ENCODE peak calls at places on chromosomes 5 and 9, in ten cellular contexts. G is stomach, L is HepG2, N is tibial nerve, Q is A549, O is sigmoid colon, M is K562, U is ovary, Z is suprapubic skin, F is upper lobe of left lung. H is an unnamed sample.

GRCh38 chr9:28014212-28014611 is 440.9 kb upstream of the C9orf72 start:
- DNase-seq in G (no peak), L (no peak), F (no peak), O (no peak), U (no peak), N (no peak), Z (no peak), M (no peak), Q (no peak), H (no peak)

GRCh38 chr5:62112689-62113220 is 193.3 kb upstream of the KIF2A start:
- DNase-seq in N (no peak), G (no peak), F (no peak), Z (no peak), Q (no peak), O (no peak), L (no peak), U (no peak), M (no peak), H (no peak)

GRCh38 chr5:83924171-83924570 is 203.5 kb upstream of the HAPLN1 start:
- DNase-seq in Q (no peak), Z (no peak), L (no peak), G (no peak), U (no peak), M (no peak), O (no peak), N (no peak), F (no peak), H (no peak)

GRCh38 chr5:79111387-79111959 is at the start of gene BHMT:
- DNase-seq in O (no peak), G (peak; percentile 69), Q (no peak), F (peak; percentile 72), N (no peak), L (no peak), U (no peak), M (no peak), Z (no peak), H (no peak)

GRCh38 chr5:168159425-168159824 is 132.0 kb upstream of the WWC1 start:
- DNase-seq in Z (no peak), N (no peak), M (no peak), L (no peak), U (no peak), G (peak; percentile 81), Q (peak; percentile 9), F (no peak), O (no peak), H (peak; percentile 78)

GRCh38 chr9:5113523-5113922 is 71.9 kb downstream of the INSL6 start:
- DNase-seq in U (no peak), L (no peak), N (no peak), Q (no peak), M (no peak), O (no peak), G (no peak), Z (no peak), F (peak; percentile 36), H (no peak)

GRCh38 chr9:128995791-128996190 is 32.3 kb downstream of the SH3GLB2 start:
- DNase-seq in U (no peak), Q (no peak), L (no peak), F (no peak), O (peak; percentile 22), M (no peak), G (no peak), Z (no peak), N (no peak), H (no peak)

GRCh38 chr9:72936679-72937078 is 16.2 kb downstream of the ALDH1A1 start:
- DNase-seq in O (no peak), G (no peak), L (no peak), Z (no peak), Q (no peak), M (no peak), N (no peak), U (no peak), F (no peak), H (no peak)

GRCh38 chr9:119544492-119544891 is 175.3 kb upstream of the BRINP1 start:
- DNase-seq in L (no peak), Q (no peak), M (no peak), U (no peak), O (no peak), F (no peak), G (no peak), N (no peak), Z (no peak), H (no peak)

GRCh38 chr9:121059998-121060636 is 10.0 kb upstream of the C5 start:
- DNase-seq in U (peak; percentile 20), M (peak; percentile 24), Q (peak; percentile 81), O (no peak), N (no peak), G (no peak), L (peak; percentile 56), Z (no peak), F (no peak), H (no peak)

GRCh38 chr5:121158433-121158832 is 693.2 kb upstream of the FTMT start:
- DNase-seq in O (no peak), N (no peak), F (no peak), M (no peak), G (no peak), Q (no peak), U (no peak), Z (no peak), L (no peak), H (no peak)

GRCh38 chr9:73683862-73684591 is 532.4 kb downstream of the ANXA1 start:
- DNase-seq in M (no peak), O (no peak), Z (no peak), N (no peak), G (no peak), U (no peak), L (peak; percentile 55), F (no peak), Q (peak; percentile 44), H (no peak)

GRCh38 chr5:82859439-82860140 is 217.6 kb downstream of the TMEM167A start:
- DNase-seq in U (no peak), N (no peak), O (no peak), M (no peak), F (no peak), Z (no peak), G (no peak), L (no peak), Q (no peak), H (no peak)

GRCh38 chr9:38682713-38683112 is 37.2 kb downstream of the FAM240B start:
- DNase-seq in Z (no peak), U (no peak), M (no peak), G (no peak), L (peak; percentile 54), O (no peak), F (no peak), Q (peak; percentile 88), N (no peak), H (no peak)
- TF ChIP-seq EP300 in Z (no peak), U (no peak), M (peak; percentile 19), G (no peak), L (no peak), O (no peak), F (no peak), Q (peak; percentile 48), N (no peak), H (no peak)

GRCh38 chr9:68804911-68805889 is 100.2 kb downstream of the PIP5K1B start:
- DNase-seq in N (no peak), F (no peak), L (no peak), G (no peak), O (no peak), U (no peak), Z (no peak), M (peak; percentile 27), Q (no peak), H (no peak)
- TF ChIP-seq POLR2A in N (no peak), F (no peak), L (no peak), G (no peak), O (no peak), U (no peak), Z (no peak), M (no peak), Q (no peak), H (no peak)

DNA sequence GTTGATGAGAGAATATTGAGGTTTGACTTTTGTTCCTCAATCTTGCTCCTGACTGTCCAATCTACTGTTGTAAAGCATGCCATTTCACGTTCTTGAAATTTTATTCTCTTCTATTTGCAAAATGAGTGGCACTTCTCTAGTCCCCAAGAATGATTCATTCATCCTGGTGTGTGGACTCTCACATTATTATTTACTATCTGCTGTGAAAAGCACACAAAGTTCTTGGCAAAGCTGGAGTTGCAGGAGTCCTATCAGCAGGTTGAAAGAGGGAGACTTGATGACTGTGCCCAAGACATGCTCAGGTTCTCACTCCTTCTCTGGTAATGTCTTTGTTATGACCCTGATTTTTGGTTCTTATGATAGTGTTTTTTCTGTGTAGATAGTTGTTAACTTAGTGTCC is 382.6 kb downstream of the DMRTA1 start:
- DNase-seq in F (no peak), Q (no peak), M (no peak), N (no peak), G (no peak), Z (no peak), L (no peak), O (no peak), U (no peak), H (no peak)
- TF ChIP-seq CTCF in F (no peak), Q (no peak), M (no peak), N (no peak), G (no peak), Z (no peak), L (no peak), O (no peak), U (no peak), H (no peak)

GRCh38 chr9:6757988-6758417 is 230 bp downstream of the KDM4C start:
- DNase-seq in O (no peak), Q (no peak), G (no peak), L (no peak), N (no peak), F (no peak), Z (no peak), M (peak; percentile 94), U (no peak), H (no peak)

GRCh38 chr9:6759114-6759977 is 1.6 kb downstream of the KDM4C start:
- DNase-seq in G (peak; percentile 28), L (peak; percentile 32), N (no peak), Q (peak; percentile 42), O (no peak), M (no peak), Z (no peak), F (no peak), U (no peak), H (peak; percentile 29)

GRCh38 chr9:6757132-6757987 is at the start of gene KDM4C:
- DNase-seq in N (peak; percentile 92), U (peak; percentile 95), L (peak; percentile 90), F (peak; percentile 100), O (peak; percentile 98), M (peak; percentile 69), Q (peak; percentile 96), G (peak; percentile 97), Z (peak; percentile 98), H (peak; percentile 95)

GRCh38 chr9:6761306-6761705 is 3.5 kb downstream of the KDM4C start:
- DNase-seq in O (no peak), M (no peak), Z (no peak), G (no peak), L (no peak), N (no peak), F (no peak), U (no peak), Q (no peak), H (no peak)

DNA sequence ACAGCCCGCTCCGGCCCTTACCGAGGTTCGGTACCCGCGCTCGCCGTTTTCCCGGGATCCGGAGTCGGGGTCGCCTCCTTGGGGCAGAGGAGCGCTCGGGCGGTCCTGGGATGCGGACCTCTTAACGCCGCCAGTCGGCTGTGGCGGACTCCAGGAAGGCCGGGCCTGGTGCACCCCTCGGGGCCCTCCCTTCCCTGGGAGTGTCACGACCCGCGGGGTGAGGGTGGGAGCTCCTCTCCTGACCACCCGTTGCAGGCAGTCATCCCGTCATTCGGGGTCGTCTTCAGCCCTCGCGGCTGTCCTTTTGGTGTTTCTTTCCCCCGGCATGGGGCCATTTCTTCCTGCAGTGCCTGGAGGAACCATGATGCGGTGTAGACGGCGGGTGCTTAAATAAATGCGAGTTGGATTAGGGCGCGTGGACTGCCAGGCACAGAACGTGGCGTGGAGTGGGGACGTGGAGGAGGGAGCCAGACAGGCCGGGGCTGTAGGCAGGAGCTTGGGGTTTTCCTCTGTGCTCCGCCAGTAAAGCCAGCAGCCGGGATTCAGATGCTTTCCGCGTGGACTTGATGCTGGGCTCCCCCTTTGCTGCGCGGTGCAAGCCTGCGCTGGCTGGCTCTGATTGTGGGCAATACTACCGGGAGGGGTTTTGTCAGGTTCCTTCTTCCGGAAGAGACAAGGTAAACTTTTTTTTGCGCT is 793 bp downstream of the KDM4C start:
- DNase-seq in N (no peak), M (no peak), Z (peak; percentile 84), L (peak; percentile 49), F (peak; percentile 87), O (peak; percentile 80), G (peak; percentile 66), Q (peak; percentile 61), U (peak; percentile 38), H (peak; percentile 76)
- TF ChIP-seq EP300 in N (no peak), M (no peak), Z (no peak), L (no peak), F (no peak), O (no peak), G (no peak), Q (no peak), U (no peak), H (no peak)

H was measured in transverse colon.